ENCODE peak calls at places on chromosomes 11 and 22, in four cellular contexts. G is GM12878, H is GM12891, R is K562. V is an unnamed sample.

GRCh38 chr11:85137597-85137996 is 489.5 kb downstream of the DLG2 start:
- DNase-seq in G (no peak), H (no peak), R (no peak), V (no peak)

GRCh38 chr22:31530816-31531180 is 34.5 kb downstream of the SFI1 start:
- DNase-seq in G (no peak), H (no peak), R (no peak), V (no peak)

GRCh38 chr11:23644443-23644842 is 784.2 kb upstream of the CCDC179 start:
- DNase-seq in G (no peak), H (no peak), R (no peak), V (no peak)

GRCh38 chr11:121367434-121367833 is 74.9 kb downstream of the SC5D start:
- DNase-seq in G (peak; percentile 99), H (peak; percentile 44), R (no peak), V (peak; percentile 30)

GRCh38 chr22:23187871-23188700 is 7.8 kb downstream of the BCR start:
- DNase-seq in G (no peak), H (no peak), R (no peak), V (no peak)

GRCh38 chr22:49099496-49100124 is 728.1 kb downstream of the BRD1 start:
- DNase-seq in G (no peak), H (no peak), R (no peak), V (no peak)

GRCh38 chr22:44765571-44766285 is 13.4 kb downstream of the ARHGAP8 start:
- DNase-seq in G (no peak), H (no peak), R (no peak), V (no peak)

GRCh38 chr11:119288219-119288618 is 28.7 kb downstream of the MCAM start:
- DNase-seq in G (no peak), H (no peak), R (no peak), V (no peak)

GRCh38 chr11:117062503-117062902 is 35.7 kb downstream of the SIK3 start:
- DNase-seq in G (no peak), H (no peak), R (no peak), V (no peak)
- TF ChIP-seq SPI1 in G (no peak), H (no peak), R (no peak), V (no peak)

DNA sequence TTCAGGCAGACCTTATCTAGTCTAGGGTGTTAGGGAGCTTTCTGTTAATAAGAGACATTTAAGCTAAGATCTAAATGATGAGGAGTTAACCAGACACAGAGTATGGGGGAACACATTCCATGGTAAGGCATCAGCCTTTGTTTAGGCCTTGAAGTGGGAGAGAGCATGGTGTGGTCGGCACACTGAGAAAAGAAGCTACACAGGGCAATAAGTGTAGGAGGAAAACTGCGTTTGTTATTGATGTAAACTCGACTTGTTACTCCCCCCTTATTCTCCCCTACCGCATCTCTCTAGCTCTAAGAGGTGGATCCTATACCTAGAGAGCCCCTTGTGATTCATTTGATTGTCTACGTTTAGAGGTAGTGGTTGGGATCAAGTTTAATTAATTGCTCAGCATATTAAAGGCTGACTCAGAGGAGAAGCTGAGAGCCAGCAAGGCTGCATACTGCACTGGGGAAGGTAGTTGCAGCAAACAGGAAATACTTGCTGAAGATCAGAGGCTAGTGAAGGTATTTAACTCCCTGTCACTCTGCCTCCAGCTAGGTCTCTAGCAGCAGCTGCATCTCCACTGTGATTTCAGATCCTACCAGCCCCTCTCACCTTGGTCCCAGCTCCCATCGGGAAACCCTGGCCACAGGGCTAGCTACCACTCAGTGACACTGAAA is 86.8 kb upstream of the TEAD1 start:
- DNase-seq in G (no peak), H (no peak), R (no peak), V (no peak)
- TF ChIP-seq SPI1 in G (no peak), H (no peak), R (no peak), V (no peak)

GRCh38 chr11:33835143-33835878 is 56.6 kb downstream of the LMO2 start:
- DNase-seq in G (peak; percentile 3), H (no peak), R (peak; percentile 33), V (no peak)
- TF ChIP-seq SPI1 in G (no peak), H (no peak), R (no peak), V (no peak)

GRCh38 chr11:19258651-19259230 is 18.0 kb upstream of the E2F8 start:
- DNase-seq in G (no peak), H (no peak), R (no peak), V (no peak)

GRCh38 chr11:19253817-19254216 is 13.1 kb upstream of the E2F8 start:
- DNase-seq in G (no peak), H (no peak), R (no peak), V (peak; percentile 41)

GRCh38 chr11:19263333-19263732 is 22.6 kb upstream of the E2F8 start:
- DNase-seq in G (no peak), H (no peak), R (no peak), V (no peak)

DNA sequence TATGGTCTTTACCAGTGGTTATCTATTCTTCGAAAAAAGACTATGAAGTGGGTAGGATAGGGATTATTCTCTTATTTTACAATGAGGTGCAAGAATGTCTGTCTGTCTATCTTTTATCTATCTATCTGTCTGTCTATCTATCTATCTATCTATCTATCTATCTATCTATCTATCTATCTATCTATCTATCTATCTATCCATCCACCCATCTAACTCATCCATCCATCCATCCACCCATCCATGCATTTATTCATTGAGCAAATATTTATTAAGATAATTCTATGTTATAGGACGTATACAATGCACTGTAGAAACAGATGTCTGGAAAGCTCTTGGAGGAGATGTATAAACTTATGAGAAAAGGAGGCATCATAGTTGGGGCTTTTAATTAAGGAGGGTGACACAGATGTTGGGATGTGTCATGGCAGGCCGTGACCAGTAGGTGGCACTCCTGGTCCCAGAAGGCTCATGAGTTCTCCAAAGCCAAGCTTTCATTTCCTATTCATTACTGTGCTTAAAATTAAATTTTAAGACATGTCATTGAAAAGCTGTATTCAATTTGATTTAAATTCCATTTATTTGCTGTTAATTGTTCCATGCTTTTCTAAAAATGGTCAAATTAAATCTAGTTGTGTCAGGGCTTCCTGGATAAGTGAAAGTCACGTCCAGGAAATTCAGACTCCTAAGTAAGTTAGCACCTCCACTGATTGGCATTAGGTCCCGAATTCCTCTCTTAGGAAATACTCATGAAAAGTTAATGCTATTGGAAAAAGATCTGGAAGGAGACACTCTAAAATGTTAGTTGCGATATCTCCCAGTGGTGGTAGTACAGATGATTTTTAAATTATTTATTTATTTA is 19.0 kb upstream of the E2F8 start:
- DNase-seq in G (no peak), H (no peak), R (peak; percentile 59), V (no peak)
- TF ChIP-seq SPI1 in G (no peak), H (no peak), R (no peak), V (no peak)

GRCh38 chr11:7115775-7116174 is 27.0 kb downstream of the RBMXL2 start:
- DNase-seq in G (no peak), H (no peak), R (no peak), V (no peak)
- TF ChIP-seq SPI1 in G (no peak), H (no peak), R (no peak), V (no peak)

GRCh38 chr11:104467414-104467813 is 303.5 kb upstream of the PDGFD start:
- DNase-seq in G (no peak), H (no peak), R (no peak), V (no peak)

DNA sequence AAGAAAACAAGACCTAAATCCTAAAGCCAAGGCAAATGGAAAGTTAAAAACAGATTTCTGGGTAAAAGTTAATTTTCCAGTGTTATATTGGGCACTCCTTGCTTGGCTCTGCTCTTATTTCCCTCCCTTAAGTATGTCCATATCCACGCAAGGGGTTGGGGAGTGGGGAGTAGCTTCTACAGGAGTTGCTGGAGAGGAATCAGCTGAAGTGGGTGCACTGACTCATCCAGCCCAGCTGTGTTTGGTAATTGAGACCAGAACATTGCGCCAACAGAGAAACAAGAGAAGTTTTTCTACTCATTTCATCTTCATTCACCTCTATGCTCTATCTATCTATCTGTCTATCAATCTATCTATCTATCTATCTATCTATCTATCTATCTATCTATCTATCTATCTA is 298.4 kb upstream of the PDGFD start:
- DNase-seq in G (no peak), H (no peak), R (no peak), V (no peak)
- TF ChIP-seq SPI1 in G (no peak), H (no peak), R (no peak), V (no peak)

GRCh38 chr11:64660706-64661105 is 62.3 kb downstream of the NRXN2 start:
- DNase-seq in G (no peak), H (no peak), R (no peak), V (no peak)

GRCh38 chr11:64661622-64662021 is 61.4 kb downstream of the NRXN2 start:
- DNase-seq in G (no peak), H (no peak), R (no peak), V (no peak)

GRCh38 chr11:64660205-64660604 is 62.8 kb downstream of the NRXN2 start:
- DNase-seq in G (no peak), H (no peak), R (no peak), V (no peak)

GRCh38 chr11:64659417-64660144 is 63.4 kb downstream of the NRXN2 start:
- DNase-seq in G (no peak), H (no peak), R (peak; percentile 83), V (no peak)

GRCh38 chr11:64661146-64661545 is 61.9 kb downstream of the NRXN2 start:
- DNase-seq in G (no peak), H (no peak), R (no peak), V (no peak)
- TF ChIP-seq SPI1 in G (no peak), H (no peak), R (no peak), V (no peak)

GRCh38 chr11:73402834-73403185 is 26.6 kb downstream of the RELT start:
- DNase-seq in G (no peak), H (no peak), R (peak; percentile 36), V (peak; percentile 47)
- TF ChIP-seq SPI1 in G (no peak), H (no peak), R (no peak), V (no peak)

GRCh38 chr22:41052661-41053490 is 39.5 kb upstream of the EP300 start:
- DNase-seq in G (no peak), H (no peak), R (no peak), V (no peak)
- TF ChIP-seq SPI1 in G (no peak), H (no peak), R (no peak), V (no peak)

DNA sequence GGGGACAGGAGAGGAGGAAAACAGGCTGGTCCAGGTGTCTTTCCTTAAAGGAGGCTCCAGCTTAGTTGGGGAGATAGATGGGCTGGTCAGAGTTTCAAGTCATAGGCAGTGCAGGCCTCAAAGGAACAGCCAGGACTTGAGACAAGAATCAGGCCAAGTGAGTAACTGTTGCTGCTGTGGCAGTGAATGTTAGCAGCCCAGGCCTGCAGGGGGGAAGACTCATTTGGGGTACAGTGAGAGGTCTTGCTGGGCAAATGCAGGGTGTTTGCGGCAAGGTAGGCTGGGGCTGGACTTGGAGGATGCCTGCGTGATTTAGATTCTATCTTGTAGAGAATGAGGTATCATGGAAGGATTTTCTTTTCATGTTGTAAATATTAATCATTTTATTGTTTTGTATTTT is 24.1 kb downstream of the PTPRJ start:
- DNase-seq in G (no peak), H (no peak), R (no peak), V (no peak)
- TF ChIP-seq SPI1 in G (no peak), H (no peak), R (no peak), V (no peak)

V was measured in HL-60.